ENCODE peak calls at places on chromosomes 4 and X, in four cellular contexts. C is naive thymus-derived CD4-positive, alpha-beta T cell; I is activated B cell treated with CpG ODN at 0.5 μM for 24 hours; B is GM12878. T is an unnamed sample.
A peak's percentile ranks its signal among the peaks of the same experiment; 100 is the strongest.

GRCh38 chr4:108366716-108367115 is 198.0 kb upstream of the LEF1 start:
- ATAC-seq in C (no peak), I (no peak), B (no peak), T (no peak)

GRCh38 chrX:97372006-97372766 is 488.5 kb downstream of the RPA4 start:
- ATAC-seq in C (no peak), I (no peak), B (no peak), T (no peak)

GRCh38 chrX:68666580-68666979 is 19.1 kb downstream of the STARD8 start:
- ATAC-seq in C (peak; percentile 76), I (no peak), B (no peak), T (no peak)

GRCh38 chr4:8269535-8270417 is at the start of gene HTRA3:
- ATAC-seq in C (peak; percentile 20), I (no peak), B (peak; percentile 13), T (no peak)

GRCh38 chr4:10096201-10096975 is 20.2 kb downstream of the WDR1 start:
- ATAC-seq in C (peak; percentile 81), I (peak; percentile 74), B (peak; percentile 79), T (peak; percentile 88)

GRCh38 chrX:133497356-133497755 is 82.1 kb upstream of the GPC4 start:
- ATAC-seq in C (no peak), I (no peak), B (no peak), T (no peak)

GRCh38 chr4:145870155-145871020 is 68.2 kb downstream of the ZNF827 start:
- ATAC-seq in C (no peak), I (no peak), B (peak; percentile 16), T (no peak)

GRCh38 chr4:98148856-98149255 is 5.6 kb upstream of the STPG2 start:
- ATAC-seq in C (no peak), I (peak; percentile 31), B (no peak), T (no peak)

GRCh38 chrX:47501226-47502071 is 18.4 kb upstream of the ZNF41 start:
- ATAC-seq in C (no peak), I (peak; percentile 49), B (no peak), T (peak; percentile 31)

GRCh38 chr4:151679247-151679646 is 81.6 kb downstream of the GATB start:
- ATAC-seq in C (no peak), I (no peak), B (no peak), T (no peak)